ENCODE peak calls at places on chromosomes 2 and 18, in four cellular contexts. One of them, this sample, is unnamed.
A peak's percentile ranks its signal among the peaks of the same experiment; 100 is the strongest.

GRCh38 chr2:198471291-198471690 is 666.9 kb downstream of the PLCL1 start:
- DNase-seq in fibroblast of lung: no peak
- DNase-seq in left ventricle myocardium inferior: no peak
- DNase-seq in AG10803: no peak
- DNase-seq in this sample: no peak

GRCh38 chr2:217953011-217953481 is 49.7 kb downstream of the TNS1 start:
- DNase-seq in left ventricle myocardium inferior: peak; percentile 71
- DNase-seq in AG10803: no peak
- DNase-seq in fibroblast of lung: peak; percentile 53
- DNase-seq in this sample: no peak

GRCh38 chr18:8468911-8469310 is 140.3 kb upstream of the RAB12 start:
- DNase-seq in AG10803: no peak
- DNase-seq in fibroblast of lung: peak; percentile 8
- DNase-seq in left ventricle myocardium inferior: peak; percentile 31
- DNase-seq in this sample: peak; percentile 34

GRCh38 chr2:160271166-160272086 is 71.4 kb upstream of the ITGB6 start:
- DNase-seq in left ventricle myocardium inferior: no peak
- DNase-seq in AG10803: no peak
- DNase-seq in fibroblast of lung: peak; percentile 37
- DNase-seq in this sample: no peak

GRCh38 chr2:102238039-102238756 is 51.4 kb downstream of the IL1RL2 start:
- DNase-seq in fibroblast of lung: peak; percentile 86
- DNase-seq in AG10803: peak; percentile 59
- DNase-seq in left ventricle myocardium inferior: peak; percentile 27
- DNase-seq in this sample: no peak

GRCh38 chr2:107556038-107556627 is 270.6 kb upstream of the RGPD4 start:
- DNase-seq in fibroblast of lung: no peak
- DNase-seq in AG10803: no peak
- DNase-seq in left ventricle myocardium inferior: no peak
- DNase-seq in this sample: no peak

GRCh38 chr18:25935356-25935755 is 155.1 kb downstream of the SS18 start:
- DNase-seq in AG10803: no peak
- DNase-seq in fibroblast of lung: no peak
- DNase-seq in left ventricle myocardium inferior: no peak
- DNase-seq in this sample: no peak

GRCh38 chr18:63365909-63366269 is 1.1 kb downstream of the KDSR start:
- DNase-seq in AG10803: peak; percentile 12
- DNase-seq in left ventricle myocardium inferior: no peak
- DNase-seq in fibroblast of lung: peak; percentile 15
- DNase-seq in this sample: no peak

GRCh38 chr18:76382265-76382664 is 112.8 kb downstream of the ZNF516 start:
- DNase-seq in fibroblast of lung: no peak
- DNase-seq in AG10803: no peak
- DNase-seq in left ventricle myocardium inferior: no peak
- DNase-seq in this sample: no peak

GRCh38 chr18:60943297-60943696 is 389.9 kb upstream of the CDH20 start:
- DNase-seq in left ventricle myocardium inferior: no peak
- DNase-seq in fibroblast of lung: no peak
- DNase-seq in AG10803: no peak
- DNase-seq in this sample: no peak
- H3K4me3 ChIP-seq in left ventricle myocardium inferior: no peak overlapping the region
- H3K4me3 ChIP-seq in fibroblast of lung: no peak overlapping the region
- H3K4me3 ChIP-seq in AG10803: no peak overlapping the region
- H3K4me3 ChIP-seq in this sample: no peak overlapping the region

GRCh38 chr18:46858290-46858689 is 59.0 kb downstream of the PIAS2 start:
- DNase-seq in fibroblast of lung: no peak
- DNase-seq in AG10803: no peak
- DNase-seq in left ventricle myocardium inferior: no peak
- DNase-seq in this sample: no peak
- H3K4me3 ChIP-seq in fibroblast of lung: no peak overlapping the region
- H3K4me3 ChIP-seq in AG10803: no peak overlapping the region
- H3K4me3 ChIP-seq in left ventricle myocardium inferior: no peak overlapping the region
- H3K4me3 ChIP-seq in this sample: no peak overlapping the region

GRCh38 chr2:647691-648231 is 29.4 kb downstream of the TMEM18 start:
- DNase-seq in AG10803: no peak
- DNase-seq in fibroblast of lung: no peak
- DNase-seq in left ventricle myocardium inferior: no peak
- DNase-seq in this sample: no peak

GRCh38 chr2:649461-650342 is 27.5 kb downstream of the TMEM18 start:
- DNase-seq in fibroblast of lung: no peak
- DNase-seq in AG10803: no peak
- DNase-seq in left ventricle myocardium inferior: no peak
- DNase-seq in this sample: no peak

GRCh38 chr2:650343-651310 is 26.6 kb downstream of the TMEM18 start:
- DNase-seq in left ventricle myocardium inferior: no peak
- DNase-seq in AG10803: peak; percentile 87
- DNase-seq in fibroblast of lung: no peak
- DNase-seq in this sample: no peak

GRCh38 chr2:647003-647560 is 30.1 kb downstream of the TMEM18 start:
- DNase-seq in fibroblast of lung: no peak
- DNase-seq in AG10803: no peak
- DNase-seq in left ventricle myocardium inferior: no peak
- DNase-seq in this sample: no peak

GRCh38 chr2:648476-649424 is 28.5 kb downstream of the TMEM18 start:
- DNase-seq in left ventricle myocardium inferior: no peak
- DNase-seq in fibroblast of lung: no peak
- DNase-seq in AG10803: no peak
- DNase-seq in this sample: no peak
- H3K4me3 ChIP-seq in left ventricle myocardium inferior: no peak overlapping the region
- H3K4me3 ChIP-seq in fibroblast of lung: no peak overlapping the region
- H3K4me3 ChIP-seq in AG10803: no peak overlapping the region
- H3K4me3 ChIP-seq in this sample: no peak overlapping the region

DNA sequence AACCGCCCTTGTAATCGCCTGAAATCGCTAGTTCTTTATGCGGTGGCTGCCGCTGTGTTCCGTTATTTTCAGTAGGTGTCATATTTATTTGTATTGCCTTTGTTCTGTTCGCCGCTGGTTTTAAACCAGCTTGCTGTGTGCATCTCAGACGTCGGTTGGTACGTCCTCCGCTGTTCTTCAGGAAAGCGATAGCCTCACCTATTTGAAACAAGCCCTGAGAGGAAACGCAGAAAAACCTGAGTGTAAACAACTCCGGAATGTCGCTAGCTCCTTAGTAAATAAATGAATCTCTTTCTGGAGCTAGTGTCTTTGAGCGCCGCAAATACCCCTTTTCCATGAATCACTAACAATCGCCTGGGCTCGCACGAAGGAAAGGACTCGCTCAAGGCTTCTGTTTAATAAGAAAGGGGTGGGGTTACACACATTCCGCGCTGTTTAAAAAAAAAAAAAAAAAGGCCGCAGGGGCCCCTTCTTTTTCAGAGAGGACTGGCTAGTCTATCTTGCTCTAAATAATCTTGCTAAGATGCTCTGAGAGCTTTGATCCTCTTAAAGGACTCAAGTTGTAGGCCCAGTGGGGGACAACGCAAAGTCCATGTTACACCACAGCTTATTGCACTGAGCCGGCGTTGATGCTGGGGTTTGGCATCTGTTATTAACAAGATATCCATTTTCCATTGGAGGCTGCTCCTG is 3.0 kb downstream of the HOXD8 start:
- DNase-seq in left ventricle myocardium inferior: no peak
- DNase-seq in fibroblast of lung: peak; percentile 47
- DNase-seq in AG10803: peak; percentile 67
- DNase-seq in this sample: no peak
- H3K4me3 ChIP-seq in left ventricle myocardium inferior: peak overlapping the region; percentile 62
- H3K4me3 ChIP-seq in fibroblast of lung: peak overlapping the region; percentile 23
- H3K4me3 ChIP-seq in AG10803: peak overlapping the region; percentile 59
- H3K4me3 ChIP-seq in this sample: peak overlapping the region; percentile 84

GRCh38 chr2:235728401-235729181 is 234.7 kb downstream of the AGAP1 start:
- DNase-seq in AG10803: no peak
- DNase-seq in left ventricle myocardium inferior: peak; percentile 78
- DNase-seq in fibroblast of lung: no peak
- DNase-seq in this sample: peak; percentile 76
- H3K4me3 ChIP-seq in AG10803: no peak overlapping the region
- H3K4me3 ChIP-seq in left ventricle myocardium inferior: no peak overlapping the region
- H3K4me3 ChIP-seq in fibroblast of lung: no peak overlapping the region
- H3K4me3 ChIP-seq in this sample: no peak overlapping the region

GRCh38 chr2:10329880-10330699 is 27.4 kb downstream of the HPCAL1 start:
- DNase-seq in AG10803: peak; percentile 53
- DNase-seq in fibroblast of lung: peak; percentile 38
- DNase-seq in left ventricle myocardium inferior: no peak
- DNase-seq in this sample: no peak
- H3K4me3 ChIP-seq in AG10803: no peak overlapping the region
- H3K4me3 ChIP-seq in fibroblast of lung: no peak overlapping the region
- H3K4me3 ChIP-seq in left ventricle myocardium inferior: peak overlapping the region; percentile 49
- H3K4me3 ChIP-seq in this sample: peak overlapping the region; percentile 11

GRCh38 chr2:234949762-234950434 is 1.9 kb upstream of the SH3BP4 start:
- DNase-seq in left ventricle myocardium inferior: no peak
- DNase-seq in fibroblast of lung: peak; percentile 100
- DNase-seq in AG10803: peak; percentile 99
- DNase-seq in this sample: no peak
- H3K4me3 ChIP-seq in left ventricle myocardium inferior: no peak overlapping the region
- H3K4me3 ChIP-seq in fibroblast of lung: no peak overlapping the region
- H3K4me3 ChIP-seq in AG10803: no peak overlapping the region
- H3K4me3 ChIP-seq in this sample: no peak overlapping the region

GRCh38 chr18:70422061-70422965 is 133.5 kb downstream of the SOCS6 start:
- DNase-seq in AG10803: peak; percentile 94
- DNase-seq in left ventricle myocardium inferior: peak; percentile 64
- DNase-seq in fibroblast of lung: peak; percentile 95
- DNase-seq in this sample: peak; percentile 82

GRCh38 chr18:70425236-70425635 is 136.4 kb downstream of the SOCS6 start:
- DNase-seq in AG10803: no peak
- DNase-seq in fibroblast of lung: no peak
- DNase-seq in left ventricle myocardium inferior: no peak
- DNase-seq in this sample: no peak

GRCh38 chr18:70423988-70424387 is 135.1 kb downstream of the SOCS6 start:
- DNase-seq in fibroblast of lung: no peak
- DNase-seq in left ventricle myocardium inferior: no peak
- DNase-seq in AG10803: peak; percentile 77
- DNase-seq in this sample: no peak

GRCh38 chr18:70421471-70421870 is 132.6 kb downstream of the SOCS6 start:
- DNase-seq in left ventricle myocardium inferior: no peak
- DNase-seq in fibroblast of lung: no peak
- DNase-seq in AG10803: no peak
- DNase-seq in this sample: no peak

GRCh38 chr18:70423120-70423519 is 134.3 kb downstream of the SOCS6 start:
- DNase-seq in fibroblast of lung: no peak
- DNase-seq in left ventricle myocardium inferior: no peak
- DNase-seq in AG10803: no peak
- DNase-seq in this sample: no peak
- H3K4me3 ChIP-seq in fibroblast of lung: no peak overlapping the region
- H3K4me3 ChIP-seq in left ventricle myocardium inferior: no peak overlapping the region
- H3K4me3 ChIP-seq in AG10803: no peak overlapping the region
- H3K4me3 ChIP-seq in this sample: no peak overlapping the region

DNA sequence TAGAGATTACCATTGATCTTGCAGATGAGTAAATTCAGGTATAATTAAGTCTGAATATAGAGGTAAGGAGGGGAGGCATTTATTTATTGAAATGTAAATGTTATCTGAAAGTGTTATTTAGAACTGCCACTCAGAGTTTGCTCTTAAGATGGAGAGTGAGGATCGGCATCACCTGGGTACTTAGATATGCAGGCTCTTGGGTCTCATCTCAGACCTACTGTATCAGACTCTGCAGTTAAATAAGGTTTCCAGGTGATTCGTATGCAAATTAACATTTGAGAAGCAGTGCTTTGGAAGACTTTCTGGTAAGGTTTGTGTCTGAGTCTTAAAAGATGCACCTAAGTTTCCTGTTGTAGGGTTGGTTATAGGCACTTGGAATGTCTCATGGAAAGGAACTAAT is 9.2 kb downstream of the HTR2B start:
- DNase-seq in AG10803: no peak
- DNase-seq in left ventricle myocardium inferior: no peak
- DNase-seq in fibroblast of lung: no peak
- DNase-seq in this sample: no peak
- H3K4me3 ChIP-seq in AG10803: no peak overlapping the region
- H3K4me3 ChIP-seq in left ventricle myocardium inferior: no peak overlapping the region
- H3K4me3 ChIP-seq in fibroblast of lung: no peak overlapping the region
- H3K4me3 ChIP-seq in this sample: no peak overlapping the region

GRCh38 chr18:59904051-59904601 is 4.3 kb downstream of the PMAIP1 start:
- DNase-seq in AG10803: peak; percentile 25
- DNase-seq in fibroblast of lung: peak; percentile 46
- DNase-seq in left ventricle myocardium inferior: no peak
- DNase-seq in this sample: no peak

GRCh38 chr18:59899298-59900221 is at the start of gene PMAIP1:
- DNase-seq in left ventricle myocardium inferior: peak; percentile 83
- DNase-seq in fibroblast of lung: peak; percentile 95
- DNase-seq in AG10803: peak; percentile 93
- DNase-seq in this sample: peak; percentile 80

GRCh38 chr18:59900222-59901128 is 679 bp downstream of the PMAIP1 start:
- DNase-seq in left ventricle myocardium inferior: peak; percentile 23
- DNase-seq in AG10803: peak; percentile 69
- DNase-seq in fibroblast of lung: peak; percentile 88
- DNase-seq in this sample: no peak

GRCh38 chr18:59902993-59903610 is 3.3 kb downstream of the PMAIP1 start:
- DNase-seq in left ventricle myocardium inferior: no peak
- DNase-seq in fibroblast of lung: no peak
- DNase-seq in AG10803: no peak
- DNase-seq in this sample: no peak

DNA sequence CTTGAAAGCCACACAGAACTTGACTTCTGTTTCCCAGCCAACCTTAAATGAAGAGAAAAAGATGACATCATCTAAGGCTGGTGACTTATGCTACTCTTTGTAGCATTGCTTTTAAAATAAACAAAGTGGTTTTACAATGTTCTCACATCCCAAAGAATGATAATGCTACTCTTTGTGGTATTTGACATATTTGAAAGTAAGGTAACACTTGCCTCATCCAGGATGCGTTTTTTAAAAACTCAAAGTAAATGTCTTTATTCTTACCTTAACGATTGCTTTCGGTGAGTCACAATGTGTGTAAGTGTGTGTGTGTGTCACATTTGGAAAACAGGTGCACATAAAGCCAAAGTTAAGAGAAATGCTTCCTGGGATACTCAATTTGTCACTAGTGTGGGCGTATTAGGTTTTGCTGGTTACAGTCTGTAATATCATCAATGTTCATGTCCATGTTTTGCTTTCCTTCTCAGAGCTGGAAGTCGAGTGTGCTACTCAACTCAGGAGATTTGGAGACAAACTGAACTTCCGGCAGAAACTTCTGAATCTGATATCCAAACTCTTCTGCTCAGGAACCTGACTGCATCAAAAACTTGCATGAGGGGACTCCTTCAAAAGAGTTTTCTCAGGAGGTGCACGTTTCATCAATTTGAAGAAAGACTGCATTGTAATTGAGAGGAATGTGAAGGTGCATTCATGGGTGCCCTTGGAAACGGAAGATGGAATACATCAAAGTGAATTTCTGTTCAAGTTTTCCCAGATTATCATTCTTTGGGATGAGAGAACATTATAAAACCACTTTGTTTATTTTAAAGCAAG is 2.6 kb downstream of the PMAIP1 start:
- DNase-seq in AG10803: peak; percentile 46
- DNase-seq in fibroblast of lung: peak; percentile 88
- DNase-seq in left ventricle myocardium inferior: no peak
- DNase-seq in this sample: no peak
- H3K4me3 ChIP-seq in AG10803: no peak overlapping the region
- H3K4me3 ChIP-seq in fibroblast of lung: peak overlapping the region; percentile 84
- H3K4me3 ChIP-seq in left ventricle myocardium inferior: no peak overlapping the region
- H3K4me3 ChIP-seq in this sample: no peak overlapping the region